ENCODE peak calls at places on chromosomes 4 and X, in nine cellular contexts. One of them, this sample, is unnamed.

GRCh38 chr4:154614306-154614705 is 1.9 kb upstream of the FGG start:
- DNase-seq in GM04504: no peak
- DNase-seq in mucosa of gallbladder: no peak
- DNase-seq in NT2/D1: no peak
- DNase-seq in lower leg skin: no peak
- DNase-seq in activated CD8-positive, alpha-beta memory T cell treated with anti-CD3 and anti-CD28 coated beads for 1 hour: no peak
- DNase-seq in stimulated activated CD8-positive, alpha-beta memory T cell treated with anti-CD3 and anti-CD28 coated beads, Interleukin-15, amount 100 ng/mL, for 1 hour: no peak
- DNase-seq in transverse colon: no peak
- DNase-seq in T-helper 1 cell: no peak
- DNase-seq in this sample: no peak

GRCh38 chrX:154298312-154298711 is 2.7 kb downstream of the TKTL1 start:
- DNase-seq in GM04504: no peak
- DNase-seq in mucosa of gallbladder: no peak
- DNase-seq in NT2/D1: no peak
- DNase-seq in lower leg skin: no peak
- DNase-seq in activated CD8-positive, alpha-beta memory T cell treated with anti-CD3 and anti-CD28 coated beads for 1 hour: no peak
- DNase-seq in stimulated activated CD8-positive, alpha-beta memory T cell treated with anti-CD3 and anti-CD28 coated beads, Interleukin-15, amount 100 ng/mL, for 1 hour: no peak
- DNase-seq in transverse colon: no peak
- DNase-seq in T-helper 1 cell: no peak
- DNase-seq in this sample: no peak

GRCh38 chrX:128518508-128518907 is 466.3 kb upstream of the ACTRT1 start:
- DNase-seq in GM04504: no peak
- DNase-seq in mucosa of gallbladder: no peak
- DNase-seq in NT2/D1: peak; percentile 16
- DNase-seq in lower leg skin: no peak
- DNase-seq in activated CD8-positive, alpha-beta memory T cell treated with anti-CD3 and anti-CD28 coated beads for 1 hour: no peak
- DNase-seq in stimulated activated CD8-positive, alpha-beta memory T cell treated with anti-CD3 and anti-CD28 coated beads, Interleukin-15, amount 100 ng/mL, for 1 hour: no peak
- DNase-seq in transverse colon: no peak
- DNase-seq in T-helper 1 cell: no peak
- DNase-seq in this sample: no peak

GRCh38 chr4:95124906-95125504 is 367.2 kb downstream of the BMPR1B start:
- DNase-seq in GM04504: peak; percentile 32
- DNase-seq in mucosa of gallbladder: peak; percentile 24
- DNase-seq in NT2/D1: peak; percentile 40
- DNase-seq in lower leg skin: no peak
- DNase-seq in activated CD8-positive, alpha-beta memory T cell treated with anti-CD3 and anti-CD28 coated beads for 1 hour: no peak
- DNase-seq in stimulated activated CD8-positive, alpha-beta memory T cell treated with anti-CD3 and anti-CD28 coated beads, Interleukin-15, amount 100 ng/mL, for 1 hour: no peak
- DNase-seq in transverse colon: no peak
- DNase-seq in T-helper 1 cell: no peak
- DNase-seq in this sample: no peak

GRCh38 chr4:123939621-123940020 is 543.0 kb downstream of the SPRY1 start:
- DNase-seq in GM04504: peak; percentile 42
- DNase-seq in mucosa of gallbladder: no peak
- DNase-seq in NT2/D1: no peak
- DNase-seq in lower leg skin: no peak
- DNase-seq in activated CD8-positive, alpha-beta memory T cell treated with anti-CD3 and anti-CD28 coated beads for 1 hour: no peak
- DNase-seq in stimulated activated CD8-positive, alpha-beta memory T cell treated with anti-CD3 and anti-CD28 coated beads, Interleukin-15, amount 100 ng/mL, for 1 hour: no peak
- DNase-seq in transverse colon: no peak
- DNase-seq in T-helper 1 cell: no peak
- DNase-seq in this sample: no peak

GRCh38 chr4:13542577-13543042 is 1.7 kb downstream of the NKX3-2 start:
- DNase-seq in GM04504: no peak
- DNase-seq in mucosa of gallbladder: no peak
- DNase-seq in NT2/D1: no peak
- DNase-seq in lower leg skin: no peak
- DNase-seq in activated CD8-positive, alpha-beta memory T cell treated with anti-CD3 and anti-CD28 coated beads for 1 hour: no peak
- DNase-seq in stimulated activated CD8-positive, alpha-beta memory T cell treated with anti-CD3 and anti-CD28 coated beads, Interleukin-15, amount 100 ng/mL, for 1 hour: no peak
- DNase-seq in transverse colon: no peak
- DNase-seq in T-helper 1 cell: no peak
- DNase-seq in this sample: no peak

GRCh38 chr4:8761167-8761823 is 110.3 kb downstream of the HMX1 start:
- DNase-seq in GM04504: no peak
- DNase-seq in mucosa of gallbladder: no peak
- DNase-seq in NT2/D1: no peak
- DNase-seq in lower leg skin: no peak
- DNase-seq in activated CD8-positive, alpha-beta memory T cell treated with anti-CD3 and anti-CD28 coated beads for 1 hour: no peak
- DNase-seq in stimulated activated CD8-positive, alpha-beta memory T cell treated with anti-CD3 and anti-CD28 coated beads, Interleukin-15, amount 100 ng/mL, for 1 hour: no peak
- DNase-seq in transverse colon: no peak
- DNase-seq in T-helper 1 cell: no peak
- DNase-seq in this sample: no peak

GRCh38 chrX:1535241-1536041 is 1.5 kb downstream of the P2RY8 start:
- DNase-seq in GM04504: no peak
- DNase-seq in mucosa of gallbladder: peak; percentile 40
- DNase-seq in NT2/D1: no peak
- DNase-seq in lower leg skin: peak; percentile 81
- DNase-seq in activated CD8-positive, alpha-beta memory T cell treated with anti-CD3 and anti-CD28 coated beads for 1 hour: no peak
- DNase-seq in stimulated activated CD8-positive, alpha-beta memory T cell treated with anti-CD3 and anti-CD28 coated beads, Interleukin-15, amount 100 ng/mL, for 1 hour: no peak
- DNase-seq in transverse colon: peak; percentile 39
- DNase-seq in T-helper 1 cell: no peak
- DNase-seq in this sample: no peak

GRCh38 chr4:163090997-163091684 is 75.5 kb downstream of the NAF1 start:
- DNase-seq in GM04504: no peak
- DNase-seq in mucosa of gallbladder: no peak
- DNase-seq in NT2/D1: no peak
- DNase-seq in lower leg skin: no peak
- DNase-seq in activated CD8-positive, alpha-beta memory T cell treated with anti-CD3 and anti-CD28 coated beads for 1 hour: no peak
- DNase-seq in stimulated activated CD8-positive, alpha-beta memory T cell treated with anti-CD3 and anti-CD28 coated beads, Interleukin-15, amount 100 ng/mL, for 1 hour: no peak
- DNase-seq in transverse colon: no peak
- DNase-seq in T-helper 1 cell: no peak
- DNase-seq in this sample: no peak

GRCh38 chrX:68995386-68995779 is 166.6 kb downstream of the EFNB1 start:
- DNase-seq in GM04504: no peak
- DNase-seq in mucosa of gallbladder: no peak
- DNase-seq in NT2/D1: no peak
- DNase-seq in lower leg skin: peak; percentile 72
- DNase-seq in activated CD8-positive, alpha-beta memory T cell treated with anti-CD3 and anti-CD28 coated beads for 1 hour: no peak
- DNase-seq in stimulated activated CD8-positive, alpha-beta memory T cell treated with anti-CD3 and anti-CD28 coated beads, Interleukin-15, amount 100 ng/mL, for 1 hour: no peak
- DNase-seq in transverse colon: no peak
- DNase-seq in T-helper 1 cell: no peak
- DNase-seq in this sample: no peak

GRCh38 chrX:40278340-40279090 is 180.8 kb upstream of the BCOR start:
- DNase-seq in GM04504: no peak
- DNase-seq in mucosa of gallbladder: no peak
- DNase-seq in NT2/D1: no peak
- DNase-seq in lower leg skin: no peak
- DNase-seq in activated CD8-positive, alpha-beta memory T cell treated with anti-CD3 and anti-CD28 coated beads for 1 hour: peak; percentile 26
- DNase-seq in stimulated activated CD8-positive, alpha-beta memory T cell treated with anti-CD3 and anti-CD28 coated beads, Interleukin-15, amount 100 ng/mL, for 1 hour: peak; percentile 32
- DNase-seq in transverse colon: no peak
- DNase-seq in T-helper 1 cell: peak; percentile 41
- DNase-seq in this sample: no peak

GRCh38 chr4:2802618-2803531 is 10.0 kb downstream of the SH3BP2 start:
- DNase-seq in GM04504: no peak
- DNase-seq in mucosa of gallbladder: no peak
- DNase-seq in NT2/D1: no peak
- DNase-seq in lower leg skin: peak; percentile 85
- DNase-seq in activated CD8-positive, alpha-beta memory T cell treated with anti-CD3 and anti-CD28 coated beads for 1 hour: no peak
- DNase-seq in stimulated activated CD8-positive, alpha-beta memory T cell treated with anti-CD3 and anti-CD28 coated beads, Interleukin-15, amount 100 ng/mL, for 1 hour: no peak
- DNase-seq in transverse colon: peak; percentile 7
- DNase-seq in T-helper 1 cell: no peak
- DNase-seq in this sample: no peak

GRCh38 chr4:113962719-113963274 is 16.6 kb downstream of the ARSJ start:
- DNase-seq in GM04504: no peak
- DNase-seq in mucosa of gallbladder: no peak
- DNase-seq in NT2/D1: no peak
- DNase-seq in lower leg skin: no peak
- DNase-seq in activated CD8-positive, alpha-beta memory T cell treated with anti-CD3 and anti-CD28 coated beads for 1 hour: no peak
- DNase-seq in stimulated activated CD8-positive, alpha-beta memory T cell treated with anti-CD3 and anti-CD28 coated beads, Interleukin-15, amount 100 ng/mL, for 1 hour: no peak
- DNase-seq in transverse colon: no peak
- DNase-seq in T-helper 1 cell: no peak
- DNase-seq in this sample: no peak

GRCh38 chrX:44874481-44875184 is 1.6 kb downstream of the KDM6A start:
- DNase-seq in GM04504: peak; percentile 16
- DNase-seq in mucosa of gallbladder: no peak
- DNase-seq in NT2/D1: no peak
- DNase-seq in lower leg skin: no peak
- DNase-seq in activated CD8-positive, alpha-beta memory T cell treated with anti-CD3 and anti-CD28 coated beads for 1 hour: peak; percentile 19
- DNase-seq in stimulated activated CD8-positive, alpha-beta memory T cell treated with anti-CD3 and anti-CD28 coated beads, Interleukin-15, amount 100 ng/mL, for 1 hour: no peak
- DNase-seq in transverse colon: peak; percentile 42
- DNase-seq in T-helper 1 cell: peak; percentile 30
- DNase-seq in this sample: no peak

GRCh38 chr4:100450449-100450848 is 67.4 kb downstream of the EMCN start:
- DNase-seq in GM04504: no peak
- DNase-seq in mucosa of gallbladder: no peak
- DNase-seq in NT2/D1: no peak
- DNase-seq in lower leg skin: no peak
- DNase-seq in activated CD8-positive, alpha-beta memory T cell treated with anti-CD3 and anti-CD28 coated beads for 1 hour: no peak
- DNase-seq in stimulated activated CD8-positive, alpha-beta memory T cell treated with anti-CD3 and anti-CD28 coated beads, Interleukin-15, amount 100 ng/mL, for 1 hour: no peak
- DNase-seq in transverse colon: no peak
- DNase-seq in T-helper 1 cell: no peak
- DNase-seq in this sample: no peak

GRCh38 chr4:25970691-25971427 is 56.8 kb downstream of the SMIM20 start:
- DNase-seq in GM04504: no peak
- DNase-seq in mucosa of gallbladder: peak; percentile 40
- DNase-seq in NT2/D1: peak; percentile 56
- DNase-seq in lower leg skin: no peak
- DNase-seq in activated CD8-positive, alpha-beta memory T cell treated with anti-CD3 and anti-CD28 coated beads for 1 hour: no peak
- DNase-seq in stimulated activated CD8-positive, alpha-beta memory T cell treated with anti-CD3 and anti-CD28 coated beads, Interleukin-15, amount 100 ng/mL, for 1 hour: no peak
- DNase-seq in transverse colon: peak; percentile 39
- DNase-seq in T-helper 1 cell: no peak
- DNase-seq in this sample: no peak

GRCh38 chr4:165517216-165517615 is 138.4 kb downstream of the CPE start:
- DNase-seq in GM04504: no peak
- DNase-seq in mucosa of gallbladder: no peak
- DNase-seq in NT2/D1: no peak
- DNase-seq in lower leg skin: no peak
- DNase-seq in activated CD8-positive, alpha-beta memory T cell treated with anti-CD3 and anti-CD28 coated beads for 1 hour: no peak
- DNase-seq in stimulated activated CD8-positive, alpha-beta memory T cell treated with anti-CD3 and anti-CD28 coated beads, Interleukin-15, amount 100 ng/mL, for 1 hour: no peak
- DNase-seq in transverse colon: no peak
- DNase-seq in T-helper 1 cell: no peak
- DNase-seq in this sample: no peak

GRCh38 chr4:54683616-54684346 is 26.0 kb downstream of the KIT start:
- DNase-seq in GM04504: no peak
- DNase-seq in mucosa of gallbladder: no peak
- DNase-seq in NT2/D1: no peak
- DNase-seq in lower leg skin: no peak
- DNase-seq in activated CD8-positive, alpha-beta memory T cell treated with anti-CD3 and anti-CD28 coated beads for 1 hour: no peak
- DNase-seq in stimulated activated CD8-positive, alpha-beta memory T cell treated with anti-CD3 and anti-CD28 coated beads, Interleukin-15, amount 100 ng/mL, for 1 hour: peak; percentile 34
- DNase-seq in transverse colon: no peak
- DNase-seq in T-helper 1 cell: peak; percentile 18
- DNase-seq in this sample: peak; percentile 4

GRCh38 chr4:94256833-94257232 is 49.2 kb downstream of the SMARCAD1 start:
- DNase-seq in GM04504: no peak
- DNase-seq in mucosa of gallbladder: no peak
- DNase-seq in NT2/D1: no peak
- DNase-seq in lower leg skin: no peak
- DNase-seq in activated CD8-positive, alpha-beta memory T cell treated with anti-CD3 and anti-CD28 coated beads for 1 hour: no peak
- DNase-seq in stimulated activated CD8-positive, alpha-beta memory T cell treated with anti-CD3 and anti-CD28 coated beads, Interleukin-15, amount 100 ng/mL, for 1 hour: no peak
- DNase-seq in transverse colon: no peak
- DNase-seq in T-helper 1 cell: no peak
- DNase-seq in this sample: no peak

GRCh38 chr4:124266706-124267105 is 445.8 kb downstream of the ANKRD50 start:
- DNase-seq in GM04504: peak; percentile 10
- DNase-seq in mucosa of gallbladder: no peak
- DNase-seq in NT2/D1: no peak
- DNase-seq in lower leg skin: no peak
- DNase-seq in activated CD8-positive, alpha-beta memory T cell treated with anti-CD3 and anti-CD28 coated beads for 1 hour: no peak
- DNase-seq in stimulated activated CD8-positive, alpha-beta memory T cell treated with anti-CD3 and anti-CD28 coated beads, Interleukin-15, amount 100 ng/mL, for 1 hour: no peak
- DNase-seq in transverse colon: no peak
- DNase-seq in T-helper 1 cell: no peak
- DNase-seq in this sample: no peak

GRCh38 chr4:112425823-112426222 is 90.2 kb downstream of the NEUROG2 start:
- DNase-seq in GM04504: no peak
- DNase-seq in mucosa of gallbladder: no peak
- DNase-seq in NT2/D1: no peak
- DNase-seq in lower leg skin: no peak
- DNase-seq in activated CD8-positive, alpha-beta memory T cell treated with anti-CD3 and anti-CD28 coated beads for 1 hour: no peak
- DNase-seq in stimulated activated CD8-positive, alpha-beta memory T cell treated with anti-CD3 and anti-CD28 coated beads, Interleukin-15, amount 100 ng/mL, for 1 hour: no peak
- DNase-seq in transverse colon: no peak
- DNase-seq in T-helper 1 cell: no peak
- DNase-seq in this sample: no peak

GRCh38 chrX:155949098-155949497 is 48.4 kb upstream of the IL9R start:
- DNase-seq in GM04504: no peak
- DNase-seq in mucosa of gallbladder: no peak
- DNase-seq in NT2/D1: no peak
- DNase-seq in lower leg skin: no peak
- DNase-seq in activated CD8-positive, alpha-beta memory T cell treated with anti-CD3 and anti-CD28 coated beads for 1 hour: no peak
- DNase-seq in stimulated activated CD8-positive, alpha-beta memory T cell treated with anti-CD3 and anti-CD28 coated beads, Interleukin-15, amount 100 ng/mL, for 1 hour: no peak
- DNase-seq in transverse colon: no peak
- DNase-seq in T-helper 1 cell: no peak
- DNase-seq in this sample: no peak

GRCh38 chr4:48461000-48461399 is 22.1 kb upstream of the SLC10A4 start:
- DNase-seq in GM04504: no peak
- DNase-seq in mucosa of gallbladder: no peak
- DNase-seq in NT2/D1: no peak
- DNase-seq in lower leg skin: no peak
- DNase-seq in activated CD8-positive, alpha-beta memory T cell treated with anti-CD3 and anti-CD28 coated beads for 1 hour: no peak
- DNase-seq in stimulated activated CD8-positive, alpha-beta memory T cell treated with anti-CD3 and anti-CD28 coated beads, Interleukin-15, amount 100 ng/mL, for 1 hour: no peak
- DNase-seq in transverse colon: no peak
- DNase-seq in T-helper 1 cell: no peak
- DNase-seq in this sample: no peak

GRCh38 chrX:136138939-136139338 is 8.4 kb upstream of the FHL1 start:
- DNase-seq in GM04504: no peak
- DNase-seq in mucosa of gallbladder: no peak
- DNase-seq in NT2/D1: no peak
- DNase-seq in lower leg skin: no peak
- DNase-seq in activated CD8-positive, alpha-beta memory T cell treated with anti-CD3 and anti-CD28 coated beads for 1 hour: no peak
- DNase-seq in stimulated activated CD8-positive, alpha-beta memory T cell treated with anti-CD3 and anti-CD28 coated beads, Interleukin-15, amount 100 ng/mL, for 1 hour: no peak
- DNase-seq in transverse colon: no peak
- DNase-seq in T-helper 1 cell: no peak
- DNase-seq in this sample: no peak

GRCh38 chr4:102675142-102675541 is 85.6 kb downstream of the MANBA start:
- DNase-seq in GM04504: no peak
- DNase-seq in mucosa of gallbladder: no peak
- DNase-seq in NT2/D1: no peak
- DNase-seq in lower leg skin: no peak
- DNase-seq in activated CD8-positive, alpha-beta memory T cell treated with anti-CD3 and anti-CD28 coated beads for 1 hour: no peak
- DNase-seq in stimulated activated CD8-positive, alpha-beta memory T cell treated with anti-CD3 and anti-CD28 coated beads, Interleukin-15, amount 100 ng/mL, for 1 hour: no peak
- DNase-seq in transverse colon: no peak
- DNase-seq in T-helper 1 cell: no peak
- DNase-seq in this sample: no peak

GRCh38 chr4:1269209-1269608 is 20.3 kb upstream of the CTBP1 start:
- DNase-seq in GM04504: no peak
- DNase-seq in mucosa of gallbladder: no peak
- DNase-seq in NT2/D1: no peak
- DNase-seq in lower leg skin: no peak
- DNase-seq in activated CD8-positive, alpha-beta memory T cell treated with anti-CD3 and anti-CD28 coated beads for 1 hour: no peak
- DNase-seq in stimulated activated CD8-positive, alpha-beta memory T cell treated with anti-CD3 and anti-CD28 coated beads, Interleukin-15, amount 100 ng/mL, for 1 hour: no peak
- DNase-seq in transverse colon: no peak
- DNase-seq in T-helper 1 cell: no peak
- DNase-seq in this sample: no peak

GRCh38 chr4:7342223-7342576 is 92.5 kb downstream of the PSAPL1 start:
- DNase-seq in GM04504: no peak
- DNase-seq in mucosa of gallbladder: no peak
- DNase-seq in NT2/D1: no peak
- DNase-seq in lower leg skin: no peak
- DNase-seq in activated CD8-positive, alpha-beta memory T cell treated with anti-CD3 and anti-CD28 coated beads for 1 hour: no peak
- DNase-seq in stimulated activated CD8-positive, alpha-beta memory T cell treated with anti-CD3 and anti-CD28 coated beads, Interleukin-15, amount 100 ng/mL, for 1 hour: no peak
- DNase-seq in transverse colon: no peak
- DNase-seq in T-helper 1 cell: no peak
- DNase-seq in this sample: no peak

GRCh38 chr4:111689214-111689613 is 456.0 kb upstream of the FAM241A start:
- DNase-seq in GM04504: peak; percentile 69
- DNase-seq in mucosa of gallbladder: peak; percentile 44
- DNase-seq in NT2/D1: no peak
- DNase-seq in lower leg skin: no peak
- DNase-seq in activated CD8-positive, alpha-beta memory T cell treated with anti-CD3 and anti-CD28 coated beads for 1 hour: no peak
- DNase-seq in stimulated activated CD8-positive, alpha-beta memory T cell treated with anti-CD3 and anti-CD28 coated beads, Interleukin-15, amount 100 ng/mL, for 1 hour: no peak
- DNase-seq in transverse colon: no peak
- DNase-seq in T-helper 1 cell: no peak
- DNase-seq in this sample: no peak

This sample was measured in activated CD4-positive, CD25-positive, alpha-beta regulatory T cell.